ENCODE peak calls at places on chromosomes 4 and X, in four cellular contexts. U is naive thymus-derived CD8-positive, alpha-beta T cell; P is A549; E is Right ventricle myocardium superior. Q is an unnamed sample.

GRCh38 chr4:20193522-20193902 is 58.2 kb upstream of the SLIT2 start:
- ATAC-seq in E (peak), P (no peak), U (no peak), Q (no peak)

GRCh38 chrX:119606508-119607389 is 525 bp upstream of the NKRF start:
- ATAC-seq in U (peak), E (peak), P (no peak), Q (peak)

GRCh38 chr4:122591196-122591595 is 29.7 kb downstream of the IL21 start:
- ATAC-seq in E (no peak), U (no peak), P (no peak), Q (no peak)

GRCh38 chr4:56078866-56079265 is 130.1 kb downstream of the CEP135 start:
- ATAC-seq in P (no peak), U (no peak), E (no peak), Q (no peak)

GRCh38 chrX:11553594-11553993 is 112.1 kb downstream of the ARHGAP6 start:
- ATAC-seq in P (no peak), E (no peak), U (no peak), Q (peak)

GRCh38 chrX:68571292-68572256 is 72.7 kb downstream of the YIPF6 start:
- ATAC-seq in U (no peak), P (peak), E (no peak), Q (no peak)

GRCh38 chr4:182216005-182216404 is 27.2 kb upstream of the TENM3 start:
- ATAC-seq in E (no peak), P (no peak), U (no peak), Q (no peak)

GRCh38 chrX:2391869-2392606 is 108.7 kb downstream of the DHRSX start:
- ATAC-seq in E (no peak), P (peak), U (no peak), Q (no peak)

GRCh38 chrX:2934715-2935363 is 5.7 kb upstream of the ARSD start:
- ATAC-seq in U (no peak), E (no peak), P (no peak), Q (no peak)